ENCODE peak calls at places on chromosome 11, in six cellular contexts. One of them, this sample, is unnamed. For H3K4me1, the result is how much of the 10 kb centered on the place peaks cover.

GRCh38 chr11:122306776-122307479 is 190.9 kb upstream of the BLID start:
- DNase-seq in neural progenitor cell: no peak
- DNase-seq in tibial nerve: no peak
- DNase-seq in stomach: no peak
- DNase-seq in cardiac muscle cell: no peak
- DNase-seq in left lung: no peak
- DNase-seq in this sample: no peak

GRCh38 chr11:62217191-62217748 is 8.8 kb downstream of the SCGB2A1 start:
- DNase-seq in neural progenitor cell: peak
- DNase-seq in tibial nerve: no peak
- DNase-seq in stomach: no peak
- DNase-seq in cardiac muscle cell: peak
- DNase-seq in left lung: no peak
- DNase-seq in this sample: no peak

GRCh38 chr11:84947970-84948600 is 679.1 kb downstream of the DLG2 start:
- DNase-seq in neural progenitor cell: no peak
- DNase-seq in tibial nerve: no peak
- DNase-seq in stomach: no peak
- DNase-seq in cardiac muscle cell: peak
- DNase-seq in left lung: no peak
- DNase-seq in this sample: no peak

GRCh38 chr11:44823920-44824704 is 97.3 kb downstream of the TSPAN18 start:
- DNase-seq in neural progenitor cell: peak
- DNase-seq in tibial nerve: no peak
- DNase-seq in stomach: no peak
- DNase-seq in cardiac muscle cell: peak
- DNase-seq in left lung: no peak
- DNase-seq in this sample: no peak

GRCh38 chr11:117843666-117844484 is 19.3 kb upstream of the FXYD2 start:
- DNase-seq in neural progenitor cell: peak
- DNase-seq in tibial nerve: peak
- DNase-seq in stomach: peak
- DNase-seq in cardiac muscle cell: peak
- DNase-seq in left lung: peak
- DNase-seq in this sample: peak

GRCh38 chr11:57776101-57776511 is 14.5 kb downstream of the CTNND1 start:
- DNase-seq in neural progenitor cell: peak
- DNase-seq in tibial nerve: no peak
- DNase-seq in stomach: no peak
- DNase-seq in cardiac muscle cell: peak
- DNase-seq in left lung: peak
- DNase-seq in this sample: peak

GRCh38 chr11:2208691-2209369 is 37.2 kb upstream of the TH start:
- DNase-seq in neural progenitor cell: peak
- DNase-seq in tibial nerve: peak
- DNase-seq in stomach: peak
- DNase-seq in cardiac muscle cell: no peak
- DNase-seq in left lung: no peak
- DNase-seq in this sample: peak

GRCh38 chr11:66665369-66665768 is 12.3 kb downstream of the RBM4B start:
- DNase-seq in neural progenitor cell: no peak
- DNase-seq in tibial nerve: no peak
- DNase-seq in stomach: no peak
- DNase-seq in cardiac muscle cell: no peak
- DNase-seq in left lung: no peak
- DNase-seq in this sample: no peak

GRCh38 chr11:35065566-35065965 is 73.4 kb upstream of the CD44 start:
- DNase-seq in neural progenitor cell: no peak
- DNase-seq in tibial nerve: no peak
- DNase-seq in stomach: no peak
- DNase-seq in cardiac muscle cell: no peak
- DNase-seq in left lung: no peak
- DNase-seq in this sample: no peak

GRCh38 chr11:33920838-33921613 is 29.1 kb upstream of the LMO2 start:
- DNase-seq in neural progenitor cell: no peak
- DNase-seq in tibial nerve: no peak
- DNase-seq in stomach: no peak
- DNase-seq in cardiac muscle cell: no peak
- DNase-seq in left lung: no peak
- DNase-seq in this sample: no peak

GRCh38 chr11:69475866-69476714 is 5.4 kb upstream of the LINC01488 start:
- DNase-seq in neural progenitor cell: no peak
- DNase-seq in tibial nerve: no peak
- DNase-seq in stomach: no peak
- DNase-seq in cardiac muscle cell: no peak
- DNase-seq in left lung: no peak
- DNase-seq in this sample: peak

GRCh38 chr11:65432686-65433582 is 10.3 kb downstream of the NEAT1 start:
- DNase-seq in neural progenitor cell: no peak
- DNase-seq in tibial nerve: no peak
- DNase-seq in stomach: no peak
- DNase-seq in cardiac muscle cell: peak
- DNase-seq in left lung: no peak
- DNase-seq in this sample: no peak

GRCh38 chr11:14617241-14618027 is 26.2 kb upstream of the PDE3B start:
- DNase-seq in neural progenitor cell: no peak
- DNase-seq in tibial nerve: no peak
- DNase-seq in stomach: no peak
- DNase-seq in cardiac muscle cell: no peak
- DNase-seq in left lung: no peak
- DNase-seq in this sample: no peak

GRCh38 chr11:75087319-75088055 is 9.2 kb downstream of the OR2AT4 start:
- DNase-seq in neural progenitor cell: no peak
- DNase-seq in tibial nerve: no peak
- DNase-seq in stomach: no peak
- DNase-seq in cardiac muscle cell: no peak
- DNase-seq in left lung: no peak
- DNase-seq in this sample: no peak

GRCh38 chr11:76419896-76420295 is 24.9 kb upstream of the EMSY start:
- DNase-seq in neural progenitor cell: peak
- DNase-seq in tibial nerve: no peak
- DNase-seq in stomach: no peak
- DNase-seq in cardiac muscle cell: no peak
- DNase-seq in left lung: no peak
- DNase-seq in this sample: no peak

GRCh38 chr11:45994421-45995341 is 72.2 kb downstream of the LARGE2 start:
- DNase-seq in neural progenitor cell: peak
- DNase-seq in tibial nerve: no peak
- DNase-seq in stomach: no peak
- DNase-seq in cardiac muscle cell: peak
- DNase-seq in left lung: no peak
- DNase-seq in this sample: no peak

GRCh38 chr11:74307409-74307808 is 4.0 kb downstream of the P4HA3 start:
- DNase-seq in neural progenitor cell: no peak
- DNase-seq in tibial nerve: no peak
- DNase-seq in stomach: no peak
- DNase-seq in cardiac muscle cell: peak
- DNase-seq in left lung: no peak
- DNase-seq in this sample: no peak

GRCh38 chr11:122872046-122872445 is 10.5 kb upstream of the JHY start:
- DNase-seq in neural progenitor cell: no peak
- DNase-seq in tibial nerve: no peak
- DNase-seq in stomach: no peak
- DNase-seq in cardiac muscle cell: no peak
- DNase-seq in left lung: no peak
- DNase-seq in this sample: no peak

GRCh38 chr11:1868056-1868635 is 15.3 kb downstream of the LSP1 start:
- DNase-seq in neural progenitor cell: no peak
- DNase-seq in tibial nerve: no peak
- DNase-seq in stomach: no peak
- DNase-seq in cardiac muscle cell: no peak
- DNase-seq in left lung: no peak
- DNase-seq in this sample: peak

GRCh38 chr11:117824571-117825537 is at the start of gene FXYD2:
- DNase-seq in neural progenitor cell: no peak
- DNase-seq in tibial nerve: no peak
- DNase-seq in stomach: peak
- DNase-seq in cardiac muscle cell: no peak
- DNase-seq in left lung: peak
- DNase-seq in this sample: peak

GRCh38 chr11:108929241-108929640 is 264.4 kb downstream of the DDX10 start:
- DNase-seq in neural progenitor cell: no peak
- DNase-seq in tibial nerve: no peak
- DNase-seq in stomach: no peak
- DNase-seq in cardiac muscle cell: no peak
- DNase-seq in left lung: no peak
- DNase-seq in this sample: no peak

GRCh38 chr11:119486691-119487259 is 63.8 kb upstream of the THY1 start:
- DNase-seq in neural progenitor cell: no peak
- DNase-seq in tibial nerve: no peak
- DNase-seq in stomach: peak
- DNase-seq in cardiac muscle cell: no peak
- DNase-seq in left lung: peak
- DNase-seq in this sample: no peak

GRCh38 chr11:119488256-119488995 is 65.5 kb upstream of the THY1 start:
- DNase-seq in neural progenitor cell: no peak
- DNase-seq in tibial nerve: no peak
- DNase-seq in stomach: no peak
- DNase-seq in cardiac muscle cell: no peak
- DNase-seq in left lung: peak
- DNase-seq in this sample: no peak

GRCh38 chr11:119490253-119491006 is 67.5 kb upstream of the THY1 start:
- DNase-seq in neural progenitor cell: no peak
- DNase-seq in tibial nerve: no peak
- DNase-seq in stomach: no peak
- DNase-seq in cardiac muscle cell: no peak
- DNase-seq in left lung: no peak
- DNase-seq in this sample: no peak

GRCh38 chr11:119491753-119492455 is 68.9 kb upstream of the THY1 start:
- DNase-seq in neural progenitor cell: peak
- DNase-seq in tibial nerve: no peak
- DNase-seq in stomach: no peak
- DNase-seq in cardiac muscle cell: no peak
- DNase-seq in left lung: no peak
- DNase-seq in this sample: no peak

GRCh38 chr11:119489087-119489486 is 66.1 kb upstream of the THY1 start:
- DNase-seq in neural progenitor cell: no peak
- DNase-seq in tibial nerve: no peak
- DNase-seq in stomach: no peak
- DNase-seq in cardiac muscle cell: no peak
- DNase-seq in left lung: peak
- DNase-seq in this sample: no peak
- H3K4me1 ChIP-seq in neural progenitor cell: under half
- H3K4me1 ChIP-seq in tibial nerve: under half
- H3K4me1 ChIP-seq in stomach: under half
- H3K4me1 ChIP-seq in cardiac muscle cell: under half
- H3K4me1 ChIP-seq in left lung: under half
- H3K4me1 ChIP-seq in this sample: under half

DNA sequence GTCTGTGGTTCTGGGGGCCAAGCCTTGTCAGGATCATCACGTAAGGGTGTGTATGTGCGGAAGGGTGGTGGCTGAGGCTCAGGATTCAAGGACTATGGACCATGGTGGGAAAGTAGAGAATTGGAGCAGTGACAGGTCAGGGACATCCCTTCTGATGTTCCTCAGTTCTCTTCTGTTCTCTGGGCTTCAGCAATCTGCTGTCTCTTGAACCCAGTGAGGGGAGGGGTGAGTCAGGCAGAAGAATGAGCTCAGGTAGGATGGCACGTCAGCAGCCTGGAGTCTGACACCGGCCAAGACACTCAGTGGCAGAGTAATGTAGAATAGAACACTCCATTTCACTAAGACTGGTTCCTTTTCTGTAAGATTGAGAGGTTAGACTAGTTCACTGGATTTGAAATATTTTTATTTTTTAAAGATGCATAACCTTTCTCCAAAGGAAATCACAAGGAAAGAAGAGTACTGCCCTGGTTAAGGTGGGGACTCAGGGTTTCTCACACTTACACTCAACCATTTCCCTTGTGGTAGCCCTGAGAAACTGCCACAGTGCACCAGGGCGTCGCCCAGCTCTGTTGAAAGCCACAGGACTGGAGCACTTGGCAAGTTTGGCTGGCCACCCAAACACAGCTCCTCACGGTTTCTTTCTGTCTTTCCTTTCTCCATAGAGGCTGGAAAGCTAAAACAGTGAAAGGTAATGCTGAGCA is 23.2 kb upstream of the MICAL2 start:
- DNase-seq in neural progenitor cell: no peak
- DNase-seq in tibial nerve: no peak
- DNase-seq in stomach: no peak
- DNase-seq in cardiac muscle cell: no peak
- DNase-seq in left lung: peak
- DNase-seq in this sample: no peak
- TF ChIP-seq CTCF in neural progenitor cell: no peak
- TF ChIP-seq CTCF in tibial nerve: no peak
- TF ChIP-seq CTCF in stomach: no peak
- TF ChIP-seq CTCF in cardiac muscle cell: no peak
- TF ChIP-seq CTCF in left lung: peak
- TF ChIP-seq CTCF in this sample: no peak

GRCh38 chr11:19432370-19433163 is 191.8 kb upstream of the E2F8 start:
- DNase-seq in neural progenitor cell: no peak
- DNase-seq in tibial nerve: no peak
- DNase-seq in stomach: no peak
- DNase-seq in cardiac muscle cell: no peak
- DNase-seq in left lung: no peak
- DNase-seq in this sample: no peak
- H3K4me3 ChIP-seq in neural progenitor cell: no peak
- H3K4me3 ChIP-seq in tibial nerve: no peak
- H3K4me3 ChIP-seq in stomach: no peak
- H3K4me3 ChIP-seq in cardiac muscle cell: no peak
- H3K4me3 ChIP-seq in left lung: no peak
- H3K4me3 ChIP-seq in this sample: no peak

DNA sequence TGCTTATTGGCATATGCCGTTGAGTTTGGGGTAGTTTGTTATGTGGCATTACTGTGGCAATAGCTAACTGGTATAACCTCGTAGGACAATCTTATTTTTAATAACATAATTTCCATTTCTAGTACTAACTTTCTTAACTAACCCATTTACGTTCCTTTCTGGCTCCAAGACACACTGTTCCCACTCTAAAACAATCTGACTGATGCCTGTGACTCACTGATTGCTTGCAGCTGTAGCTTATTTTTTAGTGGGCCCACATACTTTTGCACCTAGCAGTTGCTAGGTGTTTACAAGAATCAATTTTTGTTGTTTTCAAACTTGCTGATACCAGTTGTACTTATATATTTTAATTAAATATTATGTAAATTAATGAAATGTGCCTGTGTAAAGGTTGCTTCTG is 52.2 kb downstream of the FAT3 start:
- DNase-seq in neural progenitor cell: no peak
- DNase-seq in tibial nerve: no peak
- DNase-seq in stomach: no peak
- DNase-seq in cardiac muscle cell: no peak
- DNase-seq in left lung: no peak
- DNase-seq in this sample: no peak
- H3K4me1 ChIP-seq in neural progenitor cell: under half
- H3K4me1 ChIP-seq in tibial nerve: under half
- H3K4me1 ChIP-seq in stomach: under half
- H3K4me1 ChIP-seq in cardiac muscle cell: under half
- H3K4me1 ChIP-seq in left lung: under half
- H3K4me1 ChIP-seq in this sample: under half